ENCODE peak calls at places on chromosome 3, in ten cellular contexts. X, B, Y, A, H, V, D, J, N and K are unnamed samples.

GRCh38 chr3:146382386-146382785 is 87.0 kb downstream of the PLSCR2 start:
- DNase-seq in B (no peak), J (peak; percentile 6), V (no peak), D (peak; percentile 46), A (peak; percentile 72), X (peak; percentile 5), H (peak; percentile 48), Y (no peak), N (no peak), K (no peak)

GRCh38 chr3:161126495-161126894 is 21.3 kb upstream of the B3GALNT1 start:
- DNase-seq in X (no peak), N (no peak), H (no peak), A (no peak), J (no peak), B (no peak), V (no peak), D (no peak), Y (no peak), K (no peak)

GRCh38 chr3:43348852-43349574 is 62.7 kb downstream of the SNRK start:
- DNase-seq in B (no peak), H (no peak), D (no peak), N (no peak), J (no peak), Y (no peak), A (no peak), V (no peak), X (no peak), K (no peak)

GRCh38 chr3:76436895-76437294 is 603.0 kb upstream of the ROBO2 start:
- DNase-seq in V (no peak), H (peak; percentile 51), A (peak; percentile 68), Y (no peak), N (no peak), D (no peak), J (no peak), B (no peak), X (no peak), K (no peak)

GRCh38 chr3:14268897-14269296 is 90.3 kb downstream of the LSM3 start:
- DNase-seq in V (no peak), X (no peak), Y (no peak), H (no peak), A (no peak), B (no peak), D (no peak), N (no peak), J (no peak), K (no peak)

GRCh38 chr3:62882676-62883228 is 7.5 kb upstream of the CADPS start:
- DNase-seq in X (no peak), N (no peak), D (no peak), B (no peak), Y (no peak), V (no peak), A (no peak), J (no peak), H (no peak), K (no peak)

GRCh38 chr3:151199569-151200438 is 3.2 kb downstream of the GPR171 start:
- DNase-seq in Y (no peak), J (no peak), H (no peak), D (no peak), N (no peak), A (no peak), B (no peak), X (no peak), V (no peak), K (no peak)

GRCh38 chr3:72698154-72698917 is 149.9 kb downstream of the SHQ1 start:
- DNase-seq in X (no peak), A (peak; percentile 23), J (no peak), N (no peak), D (no peak), V (no peak), Y (no peak), B (no peak), H (no peak), K (no peak)

GRCh38 chr3:151923901-151924300 is 50.5 kb downstream of the SUCNR1 start:
- DNase-seq in Y (no peak), N (no peak), A (no peak), X (no peak), V (no peak), D (no peak), J (no peak), H (peak; percentile 62), B (no peak), K (no peak)

GRCh38 chr3:14561051-14561634 is 21.0 kb upstream of the GRIP2 start:
- DNase-seq in N (no peak), J (no peak), Y (no peak), X (no peak), A (peak; percentile 68), V (no peak), D (no peak), H (peak; percentile 61), B (no peak), K (peak; percentile 50)

GRCh38 chr3:191141728-191142127 is 57.3 kb upstream of the OSTN start:
- DNase-seq in Y (no peak), B (no peak), A (peak; percentile 86), J (no peak), X (peak; percentile 48), N (no peak), D (no peak), V (no peak), H (peak; percentile 96), K (no peak)

GRCh38 chr3:108334698-108335097 is 38.4 kb downstream of the HHLA2 start:
- DNase-seq in N (no peak), V (no peak), B (no peak), Y (no peak), J (no peak), H (no peak), D (no peak), A (no peak), X (no peak), K (no peak)

GRCh38 chr3:52361893-52362292 is 45.8 kb downstream of the DNAH1 start:
- DNase-seq in J (no peak), A (no peak), V (no peak), N (no peak), B (no peak), Y (no peak), X (no peak), H (no peak), D (no peak), K (no peak)

GRCh38 chr3:129224984-129225393 is 24.4 kb upstream of the COPG1 start:
- DNase-seq in X (no peak), N (no peak), Y (no peak), D (peak; percentile 54), V (peak; percentile 75), A (peak; percentile 58), B (no peak), J (peak; percentile 74), H (peak; percentile 76), K (peak; percentile 97)

GRCh38 chr3:167116120-167116922 is 263.8 kb downstream of the ZBBX start:
- DNase-seq in Y (no peak), J (no peak), D (no peak), V (no peak), X (no peak), A (no peak), N (no peak), H (no peak), B (no peak), K (no peak)

GRCh38 chr3:100782906-100783305 is 73.6 kb downstream of the TFG start:
- DNase-seq in B (no peak), A (peak; percentile 12), X (no peak), D (no peak), N (no peak), Y (no peak), H (peak; percentile 21), J (no peak), V (no peak), K (no peak)

GRCh38 chr3:121794264-121794983 is 40.4 kb downstream of the IQCB1 start:
- DNase-seq in X (no peak), B (no peak), A (no peak), Y (no peak), N (no peak), J (no peak), H (no peak), D (no peak), V (no peak), K (no peak)

GRCh38 chr3:67657192-67657591 is 2.8 kb upstream of the SUCLG2 start:
- DNase-seq in X (no peak), B (no peak), J (no peak), D (no peak), H (no peak), V (no peak), N (no peak), A (no peak), Y (no peak), K (no peak)

GRCh38 chr3:187618732-187619131 is 51.5 kb downstream of the SST start:
- DNase-seq in N (no peak), D (no peak), X (no peak), Y (no peak), V (no peak), A (no peak), H (no peak), J (no peak), B (no peak), K (no peak)

GRCh38 chr3:37466660-37467359 is 292.4 kb upstream of the LRRFIP2 start:
- DNase-seq in D (no peak), X (no peak), V (no peak), J (no peak), N (no peak), A (no peak), Y (no peak), B (no peak), H (no peak), K (peak; percentile 48)

GRCh38 chr3:100756441-100756840 is 47.1 kb downstream of the TFG start:
- DNase-seq in X (no peak), N (no peak), J (no peak), Y (no peak), V (no peak), B (no peak), H (no peak), D (no peak), A (no peak), K (no peak)

GRCh38 chr3:128875556-128876120 is 3.8 kb upstream of the ACAD9 start:
- DNase-seq in D (peak; percentile 22), N (peak; percentile 23), X (no peak), Y (no peak), H (peak; percentile 34), B (peak; percentile 54), V (no peak), A (peak; percentile 30), J (peak; percentile 14), K (peak; percentile 48)

GRCh38 chr3:96776818-96777217 is 37.6 kb upstream of the EPHA6 start:
- DNase-seq in J (no peak), A (no peak), B (no peak), N (no peak), X (no peak), H (no peak), Y (no peak), V (no peak), D (no peak), K (no peak)

GRCh38 chr3:33134026-33134625 is 20.3 kb downstream of the CRTAP start:
- DNase-seq in J (no peak), N (no peak), A (no peak), V (no peak), Y (no peak), X (no peak), B (no peak), H (peak; percentile 74), D (no peak), K (no peak)

GRCh38 chr3:114941626-114942309 is 205.3 kb downstream of the ZBTB20 start:
- DNase-seq in A (no peak), B (no peak), D (peak; percentile 4), X (no peak), V (no peak), J (no peak), H (no peak), Y (no peak), N (no peak), K (no peak)

GRCh38 chr3:184663756-184664155 is 48.1 kb downstream of the MAGEF1 start:
- DNase-seq in J (no peak), D (no peak), Y (no peak), A (no peak), X (no peak), N (no peak), B (no peak), V (no peak), H (no peak), K (no peak)